ENCODE peak calls at places on chromosomes 16 and 17, in ten cellular contexts. J is spleen; V is HepG2; N is CD8-positive, alpha-beta T cell; Q is mucosa of descending colon; E is fibroblast of lung; Z is naive thymus-derived CD4-positive, alpha-beta T cell; R is HAP-1; P is pancreas; D is psoas muscle. U is an unnamed sample.

GRCh38 chr16:17817260-17817659 is 346.5 kb upstream of the XYLT1 start:
- DNase-seq in J (no peak), V (no peak), N (no peak), Q (no peak), E (no peak), Z (no peak), R (no peak), P (no peak), D (no peak), U (no peak)

GRCh38 chr16:20940864-20941634 is 40.5 kb downstream of the LYRM1 start:
- DNase-seq in J (no peak), V (no peak), N (no peak), Q (no peak), E (no peak), Z (no peak), R (no peak), P (no peak), D (no peak), U (no peak)

GRCh38 chr17:1868090-1868489 is 38.3 kb downstream of the RPA1 start:
- DNase-seq in J (no peak), V (no peak), N (no peak), Q (no peak), E (no peak), Z (no peak), R (no peak), P (no peak), D (no peak), U (no peak)

GRCh38 chr17:10067446-10068143 is 130.8 kb downstream of the GAS7 start:
- DNase-seq in J (no peak), V (no peak), N (no peak), Q (no peak), E (no peak), Z (no peak), R (no peak), P (no peak), D (no peak), U (no peak)

GRCh38 chr17:7576432-7576937 is 3.0 kb upstream of the CD68 start:
- DNase-seq in J (no peak), V (no peak), N (no peak), Q (peak; percentile 39), E (no peak), Z (no peak), R (no peak), P (peak; percentile 18), D (no peak), U (no peak)

GRCh38 chr17:51640108-51640622 is 379.8 kb downstream of the UTP18 start:
- DNase-seq in J (no peak), V (peak; percentile 16), N (no peak), Q (no peak), E (no peak), Z (no peak), R (peak; percentile 31), P (no peak), D (no peak), U (peak; percentile 35)

GRCh38 chr17:38978180-38978579 is 11.0 kb upstream of the FBXO47 start:
- DNase-seq in J (no peak), V (no peak), N (no peak), Q (no peak), E (no peak), Z (no peak), R (no peak), P (no peak), D (no peak), U (no peak)

GRCh38 chr17:10668771-10669170 is 11.7 kb upstream of the MYH3 start:
- DNase-seq in J (no peak), V (no peak), N (no peak), Q (no peak), E (peak; percentile 24), Z (no peak), R (no peak), P (no peak), D (no peak), U (no peak)

GRCh38 chr17:42526031-42526444 is 10.0 kb upstream of the NAGLU start:
- DNase-seq in J (peak; percentile 69), V (no peak), N (no peak), Q (no peak), E (peak; percentile 21), Z (no peak), R (no peak), P (no peak), D (no peak), U (no peak)

DNA sequence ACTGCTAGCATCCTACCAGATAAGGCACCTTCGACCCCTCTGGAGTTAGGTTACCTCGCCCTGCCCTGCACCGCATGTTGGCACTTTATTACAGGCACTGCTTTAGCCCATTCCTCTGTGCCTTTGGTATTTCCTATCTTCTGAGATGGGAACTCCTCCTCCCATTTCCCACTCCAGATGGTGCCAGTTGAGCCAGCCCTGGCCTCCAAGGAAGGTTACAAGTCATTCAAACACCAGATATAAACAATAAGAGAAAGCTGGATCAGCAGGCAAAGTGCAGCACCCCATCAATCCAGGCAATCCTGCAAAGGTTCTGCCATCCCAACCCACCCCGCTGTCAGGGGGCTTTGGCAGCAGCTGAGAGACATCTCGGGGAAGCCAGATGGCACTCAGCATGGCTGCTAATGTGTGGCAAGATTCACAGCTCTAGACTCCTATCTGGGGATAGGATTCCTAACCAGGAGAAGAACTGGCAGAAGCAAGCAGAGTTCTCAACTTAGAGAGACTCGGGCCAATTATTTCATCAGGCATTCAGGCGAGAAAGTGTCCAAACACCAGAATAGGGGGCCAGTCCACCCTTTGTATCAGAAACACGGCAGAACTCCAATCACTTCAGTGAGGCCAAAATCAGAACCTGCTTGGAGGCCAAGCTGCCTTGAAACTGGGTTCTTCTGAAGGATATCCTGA is 112.9 kb downstream of the COPRS start:
- DNase-seq in J (no peak), V (no peak), N (no peak), Q (no peak), E (peak; percentile 15), Z (no peak), R (no peak), P (no peak), D (no peak), U (no peak)
- H3K4me3 ChIP-seq in J (no peak overlapping the region), V (no peak overlapping the region), N (no peak overlapping the region), Q (no peak overlapping the region), E (no peak overlapping the region), Z (no peak overlapping the region), R (no peak overlapping the region), P (no peak overlapping the region), D (no peak overlapping the region), U (no peak overlapping the region)

DNA sequence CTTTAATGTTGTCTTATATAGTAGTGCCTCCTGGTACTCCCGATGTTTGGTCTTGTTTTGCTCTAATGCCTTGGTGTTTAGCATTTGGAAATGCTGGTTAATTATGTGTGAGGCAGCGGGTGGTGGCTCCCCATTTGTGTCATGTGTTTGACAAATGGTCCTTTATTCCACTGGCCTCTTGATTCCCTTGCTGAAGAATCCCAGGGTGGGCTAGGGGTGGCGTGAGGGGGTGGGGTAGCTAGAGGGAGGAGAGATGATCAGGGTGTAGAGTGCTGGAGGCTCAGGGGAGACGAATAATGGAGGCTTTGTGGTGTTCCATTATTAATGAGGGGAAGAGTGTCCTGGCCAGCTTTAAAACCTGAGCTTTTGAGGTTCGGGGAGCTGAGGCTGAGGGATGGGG is 5.4 kb downstream of the DYNLL2 start:
- DNase-seq in J (no peak), V (no peak), N (no peak), Q (no peak), E (no peak), Z (no peak), R (no peak), P (no peak), D (no peak), U (no peak)
- H3K36me3 ChIP-seq in J (peaks cover 88% of the 10 kb centered on the region), V (peaks cover 34% of the 10 kb centered on the region), N (peaks cover 52% of the 10 kb centered on the region), Q (no peaks in the 10 kb centered on the region), E (peaks cover 34% of the 10 kb centered on the region), Z (peaks cover 3% of the 10 kb centered on the region), R (peaks cover 83% of the 10 kb centered on the region), P (no peaks in the 10 kb centered on the region), D (peaks cover 79% of the 10 kb centered on the region), U (peaks cover 35% of the 10 kb centered on the region)

DNA sequence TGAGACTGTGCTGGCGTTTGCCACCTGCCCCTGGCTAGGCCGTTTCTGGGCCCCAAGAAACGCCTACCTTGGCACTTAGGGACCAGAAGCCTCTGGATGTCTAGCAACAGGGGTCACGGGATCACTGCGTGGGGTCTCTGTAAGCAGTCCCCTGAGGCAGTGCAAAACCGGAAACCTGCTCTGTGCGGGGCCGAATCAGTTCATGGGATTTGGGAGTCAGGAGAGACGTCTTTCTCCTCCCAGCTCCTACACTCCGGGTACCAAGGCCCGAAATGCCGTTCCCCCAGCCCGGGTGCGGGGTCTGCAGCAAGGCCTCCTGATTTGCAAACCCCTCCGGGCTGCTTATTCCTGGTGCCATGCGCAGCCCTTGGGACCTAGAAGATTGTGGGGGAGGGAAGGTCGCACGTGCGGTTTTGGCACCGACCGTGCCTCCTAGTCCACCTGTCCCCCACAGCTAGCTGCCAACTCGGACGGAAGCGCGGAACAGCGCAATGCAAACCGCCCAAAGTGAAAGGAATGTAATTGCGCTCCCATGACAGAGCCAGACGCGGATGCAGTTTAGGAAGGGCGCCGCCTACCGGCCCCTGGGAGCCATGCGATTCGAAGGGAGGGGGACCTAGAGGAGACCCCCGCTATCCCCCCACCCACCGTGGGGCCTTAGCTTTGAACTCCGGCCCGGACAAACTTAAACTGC is 6.5 kb downstream of the IRX5 start:
- DNase-seq in J (no peak), V (no peak), N (no peak), Q (no peak), E (no peak), Z (no peak), R (no peak), P (no peak), D (peak; percentile 81), U (no peak)
- H3K4me3 ChIP-seq in J (peak overlapping the region; percentile 10), V (peak overlapping the region; percentile 4), N (peak overlapping the region; percentile 15), Q (no peak overlapping the region), E (no peak overlapping the region), Z (no peak overlapping the region), R (no peak overlapping the region), P (no peak overlapping the region), D (peak overlapping the region; percentile 89), U (peak overlapping the region; percentile 31)

GRCh38 chr17:81570896-81571453 is 18.8 kb upstream of the FAAP100 start:
- DNase-seq in J (no peak), V (no peak), N (no peak), Q (no peak), E (no peak), Z (no peak), R (no peak), P (no peak), D (no peak), U (no peak)
- H3K36me3 ChIP-seq in J (peaks cover 100% of the 10 kb centered on the region), V (peaks cover 57% of the 10 kb centered on the region), N (peaks cover 44% of the 10 kb centered on the region), Q (peaks cover 18% of the 10 kb centered on the region), E (peaks cover 32% of the 10 kb centered on the region), Z (peaks cover 27% of the 10 kb centered on the region), R (peaks cover 70% of the 10 kb centered on the region), P (no peaks in the 10 kb centered on the region), D (peaks cover 99% of the 10 kb centered on the region), U (peaks cover 32% of the 10 kb centered on the region)

U was measured in iPS DF 6.9.